ENCODE peak calls at places on chromosomes 13 and 19, in five cellular contexts. R, C, L, W and F are unnamed samples.

GRCh38 chr19:17296278-17296677 is 6.9 kb downstream of the ABHD8 start:
- DNase-seq in R (peak), L (no peak), C (no peak), W (no peak), F (no peak)

GRCh38 chr19:17429661-17430101 is 9.8 kb downstream of the MVB12A start:
- DNase-seq in W (no peak), C (no peak), R (no peak), L (no peak), F (no peak)

GRCh38 chr13:100439247-100439955 is 149.2 kb downstream of the GGACT start:
- DNase-seq in C (peak), R (peak), L (no peak), W (no peak), F (no peak)

GRCh38 chr13:73803997-73804396 is 330.2 kb downstream of the KLF12 start:
- DNase-seq in L (no peak), C (no peak), R (no peak), W (no peak), F (no peak)

GRCh38 chr13:109276261-109276660 is 510.1 kb downstream of the IRS2 start:
- DNase-seq in R (peak), C (no peak), W (no peak), L (no peak), F (no peak)

GRCh38 chr13:96165840-96166239 is 75.9 kb downstream of the HS6ST3 start:
- DNase-seq in C (no peak), L (no peak), W (no peak), R (no peak), F (no peak)

GRCh38 chr19:33879818-33880575 is 83.3 kb downstream of the KCTD15 start:
- DNase-seq in R (no peak), W (no peak), L (no peak), C (no peak), F (peak)

GRCh38 chr19:19628499-19629134 is 597 bp upstream of the LPAR2 start:
- DNase-seq in R (no peak), W (no peak), L (peak), C (peak), F (peak)

GRCh38 chr19:43078311-43078710 is 4.2 kb downstream of the PSG2 start:
- DNase-seq in R (no peak), C (no peak), W (no peak), L (no peak), F (no peak)

GRCh38 chr19:912181-913079 is 589 bp downstream of the R3HDM4 start:
- DNase-seq in L (no peak), W (no peak), R (no peak), C (no peak), F (no peak)

GRCh38 chr13:90084684-90085290 is 1262.7 kb upstream of the MIR17HG start:
- DNase-seq in C (no peak), L (no peak), R (no peak), W (no peak), F (no peak)

GRCh38 chr13:28707629-28708427 is 10.9 kb downstream of the SLC46A3 start:
- DNase-seq in R (no peak), W (no peak), L (no peak), C (no peak), F (no peak)

GRCh38 chr13:32426191-32426980 is 1.5 kb downstream of the N4BP2L1 start:
- DNase-seq in R (no peak), L (no peak), W (no peak), C (no peak), F (no peak)

GRCh38 chr13:81395368-81395767 is 1054.4 kb upstream of the SPRY2 start:
- DNase-seq in C (peak), L (peak), W (no peak), R (no peak), F (no peak)

GRCh38 chr13:84567848-84568247 is 685.6 kb upstream of the SLITRK1 start:
- DNase-seq in L (no peak), R (no peak), C (no peak), W (no peak), F (no peak)

GRCh38 chr19:16001481-16002312 is 52.9 kb downstream of the OR10H4 start:
- DNase-seq in W (no peak), C (no peak), L (peak), R (peak), F (no peak)

GRCh38 chr19:12202250-12202649 is 39.4 kb downstream of the ZNF136 start:
- DNase-seq in W (no peak), R (no peak), L (peak), C (peak), F (peak)

GRCh38 chr13:74246398-74246975 is 112.3 kb upstream of the KLF12 start:
- DNase-seq in R (no peak), L (no peak), C (no peak), W (no peak), F (no peak)

GRCh38 chr13:112059457-112060317 is 7.3 kb upstream of the SOX1 start:
- DNase-seq in C (no peak), R (no peak), W (no peak), L (no peak), F (no peak)

GRCh38 chr19:55178781-55179569 is 1.1 kb downstream of the SYT5 start:
- DNase-seq in L (no peak), C (peak), W (no peak), R (no peak), F (peak)

GRCh38 chr19:41192574-41193419 is at the start of gene CYP2S1:
- DNase-seq in R (no peak), W (no peak), L (no peak), C (peak), F (peak)

GRCh38 chr13:20400774-20401173 is 124.9 kb downstream of the CRYL1 start:
- DNase-seq in R (no peak), C (no peak), L (no peak), W (no peak), F (no peak)

GRCh38 chr19:34560229-34560628 is 78.7 kb downstream of the WTIP start:
- DNase-seq in C (peak), W (no peak), L (no peak), R (peak), F (no peak)

GRCh38 chr19:50315773-50316448 is 13.3 kb downstream of the KCNC3 start:
- DNase-seq in C (peak), W (peak), R (no peak), L (no peak), F (no peak)

GRCh38 chr13:87661471-87661870 is 9.7 kb upstream of the SLITRK5 start:
- DNase-seq in L (no peak), R (no peak), C (no peak), W (no peak), F (no peak)

GRCh38 chr13:33070713-33071112 is 54.5 kb downstream of the KL start:
- DNase-seq in C (no peak), R (no peak), L (no peak), W (no peak), F (no peak)

GRCh38 chr13:79212064-79212619 is 193.9 kb downstream of the RBM26 start:
- DNase-seq in R (no peak), L (no peak), C (no peak), W (no peak), F (no peak)

GRCh38 chr13:32031025-32031814 is at the start of gene FRY:
- DNase-seq in L (peak), R (peak), C (peak), W (no peak), F (peak)

GRCh38 chr13:113356594-113356993 is 7.3 kb downstream of the GRTP1 start:
- DNase-seq in W (no peak), R (no peak), L (no peak), C (no peak), F (no peak)

GRCh38 chr13:78602561-78603239 is 652 bp downstream of the POU4F1 start:
- DNase-seq in L (no peak), R (no peak), C (peak), W (no peak), F (no peak)

GRCh38 chr13:44280461-44280860 is 93.2 kb upstream of the SERP2 start:
- DNase-seq in R (no peak), W (no peak), C (no peak), L (no peak), F (no peak)

GRCh38 chr19:56094449-56094848 is 26.6 kb downstream of the ZNF787 start:
- DNase-seq in C (no peak), W (no peak), R (no peak), L (no peak), F (no peak)

GRCh38 chr13:30331331-30331771 is 24.0 kb upstream of the KATNAL1 start:
- DNase-seq in C (no peak), R (no peak), L (no peak), W (no peak), F (peak)

GRCh38 chr19:23527797-23528196 is 132.5 kb upstream of the ZNF91 start:
- DNase-seq in W (no peak), R (no peak), L (no peak), C (peak), F (no peak)

GRCh38 chr19:461664-462551 is 1.1 kb upstream of the SHC2 start:
- DNase-seq in L (peak), C (peak), W (no peak), R (no peak), F (peak)

DNA sequence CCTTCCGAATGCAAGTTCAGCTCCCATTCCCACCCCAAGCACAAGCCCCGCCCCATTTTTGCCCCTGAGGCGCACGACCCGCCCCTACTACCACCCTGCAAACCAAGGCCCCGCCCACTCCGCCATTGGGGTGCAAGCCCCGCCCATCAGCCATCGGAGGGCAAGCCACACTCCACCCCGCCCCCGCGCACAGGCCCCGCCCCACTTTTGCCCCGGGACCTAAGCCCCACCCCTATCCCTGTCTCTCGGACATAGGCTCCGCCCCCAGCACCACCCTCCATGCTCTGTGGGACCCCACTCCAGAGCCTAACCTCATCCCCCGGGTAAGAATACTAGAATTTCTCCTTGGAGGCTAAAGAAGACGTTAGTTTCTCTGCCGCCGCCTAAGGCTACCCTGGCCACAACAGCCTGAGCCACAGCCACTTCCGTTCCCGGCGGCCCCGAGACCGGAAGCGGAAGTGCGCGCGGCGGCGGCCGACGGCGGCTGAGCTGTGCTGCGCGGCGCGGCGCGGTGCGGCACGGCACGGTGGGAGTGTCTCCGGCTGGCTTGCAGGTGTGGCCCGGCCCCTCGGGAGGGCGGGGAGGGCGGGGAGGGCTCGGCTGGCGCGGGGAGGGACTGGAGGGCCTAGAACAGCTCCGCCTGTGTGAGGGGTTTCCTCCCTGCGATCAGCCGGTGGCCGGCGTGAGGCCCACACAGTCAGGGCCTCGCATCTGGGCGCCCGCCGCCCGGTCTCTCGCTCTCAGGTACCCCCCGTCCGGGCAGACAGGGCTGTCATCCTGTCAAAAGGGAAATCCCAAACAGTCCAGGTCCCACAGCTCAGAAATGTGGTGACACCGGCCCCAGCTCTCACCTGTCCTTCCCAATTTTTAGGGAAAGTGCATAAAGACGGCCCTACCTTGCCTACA is at the start of gene ZNF333:
- DNase-seq in C (peak), W (peak), L (peak), R (peak), F (peak)
- TF ChIP-seq POLR2AphosphoS5 in C (peak), W (peak), L (peak), R (peak), F (peak)

DNA sequence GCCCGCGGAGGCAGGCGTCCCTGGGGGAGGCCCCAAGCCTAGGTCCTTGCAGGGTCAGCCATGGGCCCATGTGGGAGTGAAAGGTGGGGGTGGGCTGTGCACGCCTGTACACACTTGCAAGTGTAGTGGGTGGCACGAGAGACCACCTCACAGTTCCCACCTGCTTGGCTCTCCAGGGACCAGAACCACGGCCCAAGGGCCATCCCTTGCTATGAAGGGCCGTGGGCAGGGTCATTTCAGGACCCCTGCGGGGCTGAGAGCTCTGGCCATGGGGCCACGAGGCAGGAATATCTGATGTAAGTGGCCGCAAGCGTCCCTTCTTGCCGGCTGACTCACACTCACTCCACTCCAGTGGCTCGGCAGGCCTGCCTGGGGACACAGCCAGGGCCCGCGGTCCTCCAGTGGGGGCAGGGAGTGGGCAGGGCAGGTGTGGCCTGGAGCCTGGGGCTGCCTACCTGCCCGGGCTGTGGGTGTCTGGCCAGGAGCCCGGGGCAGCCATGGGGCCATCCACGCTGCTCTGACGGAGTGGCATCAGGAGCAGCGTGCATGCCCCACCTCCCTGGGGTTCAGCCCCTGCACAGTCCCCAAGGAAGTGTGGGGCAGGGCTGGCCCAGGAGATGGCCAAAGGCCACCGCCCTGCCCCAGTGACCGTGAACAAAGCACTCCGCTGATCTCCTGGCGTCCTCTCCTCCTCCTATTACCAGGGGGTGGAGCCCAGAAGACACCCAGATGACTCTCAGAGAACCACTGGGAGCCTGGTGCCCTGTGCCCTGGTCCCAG is 8.6 kb upstream of the MKNK2 start:
- DNase-seq in C (no peak), L (peak), R (no peak), W (no peak), F (peak)
- TF ChIP-seq POLR2AphosphoS5 in C (no peak), L (peak), R (peak), W (no peak), F (peak)

DNA sequence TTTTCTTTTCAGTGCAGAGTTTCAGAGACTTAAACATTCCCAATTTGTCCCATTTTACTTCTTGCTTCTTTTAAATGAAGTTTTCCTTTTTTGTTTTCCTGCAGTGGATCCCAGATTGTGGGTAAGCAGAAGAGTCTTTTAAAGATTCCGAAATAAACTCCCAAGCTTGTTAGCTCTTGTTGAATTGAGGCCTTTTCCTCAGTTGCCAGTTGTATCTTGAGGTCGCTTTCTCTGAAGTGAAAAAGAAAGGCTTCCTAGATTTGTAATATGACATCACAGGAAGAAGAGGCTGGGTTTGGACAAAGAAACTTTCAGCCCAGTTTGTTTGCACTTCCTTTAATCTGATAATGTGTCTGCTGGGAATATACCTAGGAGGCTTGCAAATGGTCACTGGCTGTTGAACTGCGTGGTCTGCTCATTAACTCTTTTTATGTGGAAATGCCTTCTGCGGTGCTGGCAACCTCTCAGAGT is at the start of gene LPAR6:
- DNase-seq in W (no peak), C (peak), R (no peak), L (peak), F (no peak)
- TF ChIP-seq POLR2AphosphoS5 in W (peak), C (no peak), R (peak), L (peak), F (peak)

DNA sequence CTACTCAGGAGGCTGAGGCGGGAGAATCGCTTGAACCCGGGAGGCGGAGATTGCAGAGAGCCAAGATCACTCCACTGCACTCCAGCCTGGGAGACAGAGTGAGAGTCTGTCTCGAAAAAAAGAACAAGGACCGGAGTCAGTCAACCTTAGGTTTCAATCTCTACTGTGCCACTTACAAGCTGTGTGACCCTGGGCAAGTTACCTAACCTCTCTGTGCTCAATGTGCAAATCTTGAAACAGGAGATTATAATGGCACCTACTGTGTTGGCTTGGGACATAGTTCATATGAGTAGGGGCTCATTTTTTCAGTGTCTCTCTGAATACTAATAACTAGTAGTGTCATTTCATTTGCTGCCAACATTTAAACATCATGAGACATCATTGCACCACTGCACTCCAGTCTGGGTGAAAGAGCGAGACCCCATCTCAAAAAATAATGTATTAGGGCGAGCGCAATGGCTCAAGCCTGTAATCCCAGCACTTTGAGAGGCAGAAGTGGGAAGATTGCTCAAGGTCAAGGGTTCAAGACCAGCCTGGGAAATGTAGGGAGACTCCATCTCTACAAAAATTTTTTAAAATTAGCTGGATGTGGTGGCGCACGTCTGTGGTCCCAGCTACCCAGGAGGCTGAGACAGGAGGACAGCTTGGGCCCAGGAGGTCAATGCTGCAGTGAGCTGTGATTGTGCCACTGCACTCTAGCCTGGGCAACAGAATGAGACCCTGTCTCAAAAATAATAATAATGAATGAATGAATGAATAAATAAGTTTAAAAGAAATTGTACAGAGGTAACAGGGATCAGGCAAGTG is 5.5 kb downstream of the C3 start:
- DNase-seq in L (no peak), W (no peak), C (no peak), R (no peak), F (no peak)
- TF ChIP-seq POLR2AphosphoS5 in L (no peak), W (no peak), C (no peak), R (no peak), F (no peak)

DNA sequence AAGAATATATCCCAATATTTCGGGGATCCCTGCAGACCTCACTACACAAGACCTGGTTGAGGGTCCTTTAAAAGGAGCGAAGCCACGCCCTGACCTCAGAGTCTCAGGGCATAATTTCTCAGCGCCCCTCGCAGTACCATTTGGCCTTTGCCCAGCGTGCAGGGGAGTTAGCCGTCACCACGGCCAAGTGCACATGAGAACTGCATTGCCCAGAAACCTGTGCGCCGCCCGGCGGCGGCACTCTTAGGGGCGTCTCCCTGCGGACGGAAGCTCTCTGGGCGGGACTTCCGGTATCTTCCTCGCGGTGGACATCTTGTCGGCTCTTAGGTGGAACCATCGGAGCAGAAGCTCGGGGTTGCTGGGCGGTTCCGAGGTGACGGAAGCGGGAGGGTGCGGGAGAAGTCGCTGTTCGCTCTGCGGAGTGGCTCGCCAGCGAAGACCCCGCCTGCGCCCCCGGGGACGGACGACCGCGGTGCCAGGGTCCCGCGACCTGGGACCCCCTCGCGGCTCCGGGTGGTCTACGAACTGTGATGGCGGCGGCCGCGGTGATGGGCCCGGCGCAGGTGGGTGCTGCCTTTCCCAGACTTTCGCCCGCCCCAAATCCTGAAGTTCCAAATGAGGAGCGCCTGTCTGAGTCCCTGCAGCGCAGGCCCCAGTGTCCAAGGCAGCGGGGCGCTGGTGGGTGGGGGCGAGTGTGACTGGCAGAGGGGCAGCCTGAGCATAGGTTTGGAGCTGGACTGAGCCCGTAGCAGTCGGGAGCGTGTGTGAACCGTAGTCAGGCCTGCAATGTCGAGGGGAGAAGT is at the start of gene ZNF134:
- DNase-seq in R (peak), C (peak), L (peak), W (peak), F (peak)
- TF ChIP-seq POLR2AphosphoS5 in R (peak), C (peak), L (peak), W (peak), F (peak)